ENCODE peak calls at places on chromosomes 11 and 22, in four cellular contexts. K, C, P and U are unnamed samples.

GRCh38 chr11:117203069-117203407 is 3.9 kb downstream of the TAGLN start:
- DNase-seq in K (no peak), C (no peak), P (no peak), U (no peak)

GRCh38 chr11:843818-844692 is 1.4 kb downstream of the TSPAN4 start:
- DNase-seq in K (peak; percentile 68), C (peak; percentile 96), P (peak; percentile 90), U (peak; percentile 63)

GRCh38 chr11:91527380-91528030 is 697.1 kb upstream of the FAT3 start:
- DNase-seq in K (no peak), C (no peak), P (no peak), U (no peak)

GRCh38 chr11:62193954-62194353 is 3.9 kb downstream of the SCGB1D1 start:
- DNase-seq in K (no peak), C (no peak), P (no peak), U (peak; percentile 8)

GRCh38 chr11:74169736-74170458 is 905 bp downstream of the C2CD3 start:
- DNase-seq in K (no peak), C (no peak), P (no peak), U (peak; percentile 12)

GRCh38 chr11:109554951-109555350 is 133.0 kb downstream of the C11orf87 start:
- DNase-seq in K (no peak), C (no peak), P (no peak), U (peak; percentile 15)

GRCh38 chr11:75490221-75491181 is 35.2 kb downstream of the GDPD5 start:
- DNase-seq in K (no peak), C (no peak), P (peak; percentile 32), U (peak; percentile 35)

GRCh38 chr11:86116996-86117705 is 48.3 kb upstream of the PICALM start:
- DNase-seq in K (no peak), C (no peak), P (peak; percentile 65), U (peak; percentile 56)

GRCh38 chr11:113603277-113604059 is 102.6 kb downstream of the TMPRSS5 start:
- DNase-seq in K (no peak), C (no peak), P (no peak), U (no peak)

GRCh38 chr22:35357883-35358621 is 22.8 kb upstream of the HMOX1 start:
- DNase-seq in K (no peak), C (no peak), P (peak; percentile 40), U (peak; percentile 97)

GRCh38 chr11:62062223-62062861 is 61.5 kb upstream of the INCENP start:
- DNase-seq in K (no peak), C (no peak), P (no peak), U (no peak)

GRCh38 chr11:130646881-130647280 is 198.4 kb downstream of the ADAMTS15 start:
- DNase-seq in K (no peak), C (no peak), P (no peak), U (no peak)

GRCh38 chr11:38491986-38492385 is 1894.0 kb upstream of the RAG2 start:
- DNase-seq in K (no peak), C (no peak), P (no peak), U (peak; percentile 41)

GRCh38 chr11:127470485-127470884 is 469.9 kb upstream of the KIRREL3 start:
- DNase-seq in K (no peak), C (no peak), P (no peak), U (no peak)

GRCh38 chr11:61974766-61975631 is 7.6 kb upstream of the FTH1 start:
- DNase-seq in K (peak; percentile 80), C (no peak), P (no peak), U (peak; percentile 59)

GRCh38 chr22:26534166-26534855 is 22.0 kb upstream of the TFIP11 start:
- DNase-seq in K (no peak), C (no peak), P (no peak), U (peak; percentile 46)

GRCh38 chr11:102583437-102583836 is 41.7 kb downstream of the MMP20 start:
- DNase-seq in K (no peak), C (no peak), P (no peak), U (no peak)

GRCh38 chr11:64296830-64297721 is 3.1 kb upstream of the CATSPERZ start:
- DNase-seq in K (no peak), C (no peak), P (no peak), U (no peak)

GRCh38 chr11:63020671-63021255 is 5.1 kb upstream of the SLC22A8 start:
- DNase-seq in K (no peak), C (no peak), P (no peak), U (no peak)

GRCh38 chr22:45460288-45461109 is 42.2 kb upstream of the FBLN1 start:
- DNase-seq in K (no peak), C (no peak), P (peak; percentile 71), U (no peak)

GRCh38 chr11:71129624-71130023 is 122.8 kb downstream of the SHANK2 start:
- DNase-seq in K (no peak), C (no peak), P (no peak), U (peak; percentile 86)

GRCh38 chr11:6307879-6308278 is 12.4 kb downstream of the CAVIN3 start:
- DNase-seq in K (no peak), C (no peak), P (peak; percentile 77), U (peak; percentile 37)

GRCh38 chr11:73907191-73907590 is 30.4 kb downstream of the PAAF1 start:
- DNase-seq in K (no peak), C (peak; percentile 50), P (peak; percentile 55), U (peak; percentile 73)

GRCh38 chr11:124315052-124315451 is 1.3 kb upstream of the OR8D1 start:
- DNase-seq in K (no peak), C (no peak), P (peak; percentile 80), U (peak; percentile 62)

GRCh38 chr22:39309881-39310714 is 9.3 kb downstream of the RPL3 start:
- DNase-seq in K (no peak), C (no peak), P (peak; percentile 58), U (peak; percentile 69)

GRCh38 chr11:130322126-130322525 is 7.4 kb upstream of the ZBTB44 start:
- DNase-seq in K (no peak), C (no peak), P (no peak), U (peak; percentile 13)

DNA sequence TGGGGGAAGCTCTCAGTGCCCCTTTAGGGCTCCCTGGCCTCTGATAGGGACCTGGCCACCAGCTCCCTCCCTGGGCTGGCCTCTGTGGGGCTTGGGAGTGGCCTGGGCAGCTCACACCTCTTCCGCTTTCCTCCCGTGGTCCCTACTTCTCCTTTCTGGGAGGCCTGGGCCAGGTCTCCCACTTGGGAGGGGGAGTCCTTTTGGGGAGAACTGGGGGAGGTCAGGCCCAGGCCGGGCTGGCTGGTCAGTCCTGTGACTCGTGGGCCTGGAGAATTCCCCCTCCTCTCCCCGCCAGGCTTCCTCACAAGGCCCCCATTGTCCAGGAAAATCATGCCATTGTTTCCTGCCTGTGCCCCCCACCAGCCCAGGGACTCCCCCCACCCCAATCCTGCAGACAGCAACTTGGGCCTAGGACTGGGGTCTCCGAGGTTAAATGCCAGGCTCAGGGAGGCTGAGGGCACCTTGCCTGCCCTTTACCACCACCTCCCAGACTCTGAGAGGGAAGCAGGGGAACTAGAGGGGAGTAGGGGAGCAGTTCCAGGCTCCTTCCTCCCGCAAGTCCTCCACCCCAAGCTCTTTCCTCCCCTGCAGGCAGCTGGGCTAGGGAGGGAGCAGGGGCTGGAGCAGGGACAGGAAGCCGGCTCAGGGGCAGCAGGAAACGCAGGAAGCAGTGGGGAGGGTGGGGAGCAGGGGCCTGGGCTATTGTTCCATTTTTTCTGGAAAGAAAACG is 2.8 kb downstream of the MAP3K11 start:
- DNase-seq in K (no peak), C (peak; percentile 80), P (no peak), U (no peak)
- H3K4me3 ChIP-seq in K (peak overlapping the region; percentile 76), C (peak overlapping the region; percentile 95), P (no peak overlapping the region), U (no peak overlapping the region)

DNA sequence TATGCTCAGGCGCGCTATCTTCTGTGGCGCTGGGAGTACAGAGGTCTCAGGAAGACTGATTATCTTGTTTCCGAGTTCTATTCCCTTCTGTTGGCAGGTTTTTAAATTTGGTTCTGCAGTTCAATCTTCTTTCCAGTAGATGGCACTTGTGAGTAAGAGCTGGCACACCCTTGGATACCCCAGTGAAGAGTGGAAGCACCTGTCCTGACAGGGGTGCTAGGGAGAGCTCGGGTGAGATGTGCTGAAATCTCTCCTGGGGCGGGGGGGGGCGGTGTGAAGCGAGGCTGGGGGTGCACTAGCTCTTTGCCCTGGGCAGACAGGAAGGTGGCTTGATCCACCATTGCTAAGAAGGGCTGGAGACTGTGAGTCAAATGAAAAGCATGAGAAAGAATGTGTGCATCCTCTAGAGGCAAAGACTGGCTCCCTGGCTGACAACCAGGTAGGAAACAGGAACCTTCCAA is 679.9 kb upstream of the CCDC179 start:
- DNase-seq in K (no peak), C (no peak), P (peak; percentile 53), U (peak; percentile 68)
- TF ChIP-seq CTCF in K (peak; percentile 67), C (peak; percentile 60), P (peak; percentile 75), U (peak; percentile 81)

GRCh38 chr11:69642913-69643632 is 2.1 kb downstream of the CCND1 start:
- DNase-seq in K (peak; percentile 85), C (peak; percentile 85), P (peak; percentile 74), U (peak; percentile 42)
- H3K27me3 ChIP-seq in K (peaks cover 37% of the 10 kb centered on the region), C (peaks cover 26% of the 10 kb centered on the region), P (no peaks in the 10 kb centered on the region), U (no peaks in the 10 kb centered on the region)

GRCh38 chr11:28566643-28567042 is 458.5 kb downstream of the METTL15 start:
- DNase-seq in K (peak; percentile 56), C (peak; percentile 37), P (peak; percentile 100), U (peak; percentile 92)
- H3K4me3 ChIP-seq in K (no peak overlapping the region), C (no peak overlapping the region), P (peak overlapping the region; percentile 3), U (peak overlapping the region; percentile 2)

GRCh38 chr11:122793500-122793899 is 44.8 kb upstream of the CRTAM start:
- DNase-seq in K (no peak), C (no peak), P (peak; percentile 21), U (no peak)
- TF ChIP-seq CTCF in K (no peak), C (no peak), P (no peak), U (no peak)

GRCh38 chr11:19690885-19691284 is 21.8 kb upstream of the NAV2 start:
- DNase-seq in K (no peak), C (no peak), P (no peak), U (no peak)
- H3K27me3 ChIP-seq in K (no peaks in the 10 kb centered on the region), C (no peaks in the 10 kb centered on the region), P (peaks cover 4% of the 10 kb centered on the region), U (no peaks in the 10 kb centered on the region)

GRCh38 chr11:59556883-59557205 is 45.5 kb downstream of the OR4D9 start:
- DNase-seq in K (no peak), C (no peak), P (no peak), U (no peak)
- H3K4me3 ChIP-seq in K (no peak overlapping the region), C (peak overlapping the region; percentile 45), P (peak overlapping the region; percentile 20), U (no peak overlapping the region)

DNA sequence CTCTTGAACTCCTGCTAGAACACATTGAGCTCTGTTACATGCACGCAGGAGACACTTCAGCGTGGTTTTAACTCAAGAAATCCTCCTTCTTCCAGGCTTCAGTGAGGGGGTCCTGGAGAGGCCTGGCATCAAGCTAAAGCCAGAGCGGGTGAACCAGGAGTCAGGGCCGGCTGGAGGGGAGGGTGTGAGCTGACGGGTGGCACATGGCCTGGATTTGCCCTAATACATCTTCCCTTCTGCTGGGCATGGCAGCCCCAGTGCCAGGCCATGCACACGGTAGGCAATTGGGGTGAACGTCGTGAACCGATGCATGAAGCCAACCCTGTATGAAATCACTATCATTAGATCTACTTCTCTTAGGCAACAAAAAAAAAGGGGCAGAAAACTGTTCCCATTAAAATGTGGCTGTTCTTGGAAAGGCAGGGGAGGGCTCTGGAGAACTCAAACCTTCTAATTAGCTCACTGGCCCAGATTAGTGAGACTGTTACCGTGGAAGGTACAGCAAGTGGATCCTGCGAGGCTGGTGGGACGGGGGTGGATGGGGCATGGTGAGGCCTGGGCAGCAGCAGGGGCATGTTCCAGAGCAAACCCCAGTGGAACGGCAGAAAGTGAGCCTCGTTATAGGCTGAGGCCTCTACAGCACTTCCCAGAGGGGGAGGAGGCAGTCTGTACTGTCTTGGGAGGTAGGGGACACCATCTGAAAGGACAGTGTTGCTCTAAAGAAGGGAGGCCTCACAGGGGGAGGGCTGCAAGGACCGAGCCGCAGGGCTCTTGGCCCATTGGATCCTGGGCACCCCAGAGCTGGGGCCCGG is 10.6 kb downstream of the IFT27 start:
- DNase-seq in K (no peak), C (no peak), P (no peak), U (no peak)
- TF ChIP-seq CTCF in K (no peak), C (no peak), P (no peak), U (no peak)